ENCODE peak calls at places on chromosomes 13 and 19, in six cellular contexts. Z, E, N, G, O and U are unnamed samples.

GRCh38 chr13:30551194-30551593 is 66.5 kb upstream of the USPL1 start:
- DNase-seq in O (no peak), E (peak; percentile 52), Z (no peak), N (no peak), G (peak; percentile 11), U (no peak)

GRCh38 chr13:24865158-24865557 is 101.2 kb downstream of the RNF17 start:
- DNase-seq in O (no peak), G (no peak), E (no peak), Z (no peak), N (no peak), U (no peak)

GRCh38 chr19:13996928-13997636 is 9.0 kb downstream of the RFX1 start:
- DNase-seq in N (no peak), E (no peak), G (no peak), Z (no peak), O (no peak), U (no peak)

GRCh38 chr19:51027126-51027806 is 850 bp upstream of the KLK11 start:
- DNase-seq in E (no peak), O (no peak), Z (no peak), G (no peak), N (no peak), U (no peak)

GRCh38 chr13:44523176-44524017 is 52.7 kb downstream of the TSC22D1 start:
- DNase-seq in O (no peak), G (peak; percentile 3), N (no peak), Z (no peak), E (no peak), U (no peak)

GRCh38 chr13:74270018-74270417 is 135.8 kb upstream of the KLF12 start:
- DNase-seq in E (no peak), O (no peak), N (no peak), G (no peak), Z (no peak), U (no peak)

GRCh38 chr19:10006752-10007323 is 3.5 kb downstream of the COL5A3 start:
- DNase-seq in G (no peak), Z (no peak), O (no peak), E (no peak), N (no peak), U (no peak)

GRCh38 chr19:5078666-5079409 is 109.9 kb downstream of the KDM4B start:
- DNase-seq in O (no peak), N (no peak), Z (no peak), G (no peak), E (no peak), U (no peak)

GRCh38 chr13:97386832-97387486 is 47.0 kb upstream of the RAP2A start:
- DNase-seq in G (no peak), N (no peak), O (no peak), E (no peak), Z (no peak), U (no peak)

GRCh38 chr19:3760871-3761361 is 576 bp downstream of the APBA3 start:
- DNase-seq in Z (peak; percentile 9), G (no peak), N (no peak), O (no peak), E (no peak), U (no peak)

GRCh38 chr19:33904681-33905080 is 108.0 kb downstream of the KCTD15 start:
- DNase-seq in O (peak; percentile 48), E (peak; percentile 54), G (no peak), Z (peak; percentile 25), N (no peak), U (no peak)

GRCh38 chr19:10565028-10565566 is 713 bp downstream of the KRI1 start:
- DNase-seq in E (peak; percentile 81), N (no peak), G (no peak), O (peak; percentile 32), Z (peak; percentile 33), U (peak; percentile 61)

GRCh38 chr19:10551698-10552301 is 8.1 kb downstream of the ATG4D start:
- DNase-seq in Z (no peak), O (no peak), G (no peak), E (no peak), N (no peak), U (no peak)

GRCh38 chr13:63517376-63517775 is 2101.7 kb upstream of the PCDH20 start:
- DNase-seq in N (no peak), O (no peak), E (no peak), Z (no peak), G (peak; percentile 76), U (no peak)

DNA sequence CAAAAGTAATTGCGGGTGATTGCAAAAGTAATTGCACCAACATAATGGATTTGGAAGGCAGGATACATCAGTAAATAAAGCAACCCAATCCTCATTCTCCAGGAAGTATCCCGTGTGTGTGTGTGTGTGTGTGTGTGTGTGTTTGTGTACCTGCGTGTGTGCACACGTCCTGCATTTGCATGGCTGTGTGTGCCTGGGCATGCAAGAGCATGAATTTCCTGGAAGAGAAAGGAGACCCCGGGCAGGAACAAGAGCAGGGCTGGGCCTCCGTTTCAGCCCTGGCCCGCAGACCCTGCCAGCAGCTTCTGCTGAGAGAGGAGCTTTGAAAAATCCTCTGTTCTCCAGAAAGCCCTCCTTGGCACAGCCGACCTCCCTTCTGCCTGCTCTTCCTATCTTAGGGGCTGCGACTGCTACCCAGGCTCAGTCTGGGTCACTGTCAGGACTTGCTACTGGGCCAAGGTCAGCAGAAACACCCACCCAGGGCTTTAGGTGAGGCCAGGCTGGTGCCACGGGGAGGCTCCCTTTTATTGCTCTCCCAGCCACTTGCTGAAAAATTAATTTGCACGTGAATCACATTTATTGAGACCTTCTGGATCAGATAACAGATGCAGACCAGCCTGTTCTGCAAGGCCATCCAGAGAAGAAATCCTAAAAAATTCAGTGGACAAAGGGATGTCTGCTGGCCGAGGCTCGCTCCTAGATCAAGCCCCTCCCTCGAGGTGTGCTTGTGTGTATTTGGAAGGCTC is 258.3 kb downstream of the ZNF536 start:
- DNase-seq in O (no peak), G (no peak), E (no peak), Z (no peak), N (no peak), U (no peak)
- TF ChIP-seq CTCF in O (no peak), G (no peak), E (no peak), Z (no peak), N (no peak), U (no peak)

GRCh38 chr19:53910170-53910518 is 1.1 kb downstream of the CACNG7 start:
- DNase-seq in N (no peak), E (peak; percentile 86), G (no peak), Z (no peak), O (no peak), U (peak; percentile 74)

GRCh38 chr19:53909471-53910169 is 542 bp downstream of the CACNG7 start:
- DNase-seq in N (no peak), Z (no peak), G (no peak), O (no peak), E (peak; percentile 32), U (peak; percentile 48)

GRCh38 chr19:53915000-53915399 is 5.9 kb downstream of the CACNG7 start:
- DNase-seq in N (no peak), E (peak; percentile 20), G (no peak), O (no peak), Z (no peak), U (peak; percentile 44)

GRCh38 chr19:53916004-53916403 is 6.9 kb downstream of the CACNG7 start:
- DNase-seq in G (no peak), E (no peak), O (no peak), N (no peak), Z (no peak), U (no peak)

DNA sequence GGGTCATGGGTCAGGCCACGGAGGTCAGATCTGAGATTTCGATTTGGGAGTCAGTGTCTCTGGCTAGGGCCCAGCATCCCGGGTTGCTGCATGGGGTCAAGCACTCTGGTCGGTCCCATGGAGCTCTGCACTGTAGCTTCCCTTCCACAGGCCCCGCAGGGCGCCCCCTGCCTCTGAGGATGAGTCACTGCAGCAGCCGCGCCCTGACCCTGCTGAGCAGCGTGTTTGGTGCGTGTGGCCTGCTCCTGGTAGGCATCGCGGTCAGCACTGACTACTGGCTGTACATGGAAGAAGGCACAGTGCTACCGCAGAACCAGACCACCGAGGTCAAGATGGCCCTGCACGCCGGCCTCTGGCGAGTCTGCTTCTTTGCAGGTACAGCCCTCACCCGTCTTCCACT is 3.6 kb downstream of the CACNG7 start:
- DNase-seq in O (no peak), Z (no peak), N (no peak), G (no peak), E (peak; percentile 51), U (peak; percentile 55)
- TF ChIP-seq CTCF in O (no peak), Z (no peak), N (no peak), G (peak; percentile 4), E (peak; percentile 65), U (peak; percentile 67)

GRCh38 chr13:26719356-26719945 is 41.1 kb downstream of the GPR12 start:
- DNase-seq in E (no peak), G (peak; percentile 6), N (no peak), Z (no peak), O (no peak), U (no peak)
- TF ChIP-seq CTCF in E (peak; percentile 33), G (peak; percentile 31), N (no peak), Z (no peak), O (no peak), U (peak; percentile 25)

GRCh38 chr13:109715902-109716301 is 70.5 kb downstream of the IRS2 start:
- DNase-seq in Z (no peak), N (no peak), G (peak; percentile 80), E (peak; percentile 38), O (no peak), U (no peak)
- TF ChIP-seq CTCF in Z (no peak), N (no peak), G (no peak), E (no peak), O (no peak), U (no peak)

DNA sequence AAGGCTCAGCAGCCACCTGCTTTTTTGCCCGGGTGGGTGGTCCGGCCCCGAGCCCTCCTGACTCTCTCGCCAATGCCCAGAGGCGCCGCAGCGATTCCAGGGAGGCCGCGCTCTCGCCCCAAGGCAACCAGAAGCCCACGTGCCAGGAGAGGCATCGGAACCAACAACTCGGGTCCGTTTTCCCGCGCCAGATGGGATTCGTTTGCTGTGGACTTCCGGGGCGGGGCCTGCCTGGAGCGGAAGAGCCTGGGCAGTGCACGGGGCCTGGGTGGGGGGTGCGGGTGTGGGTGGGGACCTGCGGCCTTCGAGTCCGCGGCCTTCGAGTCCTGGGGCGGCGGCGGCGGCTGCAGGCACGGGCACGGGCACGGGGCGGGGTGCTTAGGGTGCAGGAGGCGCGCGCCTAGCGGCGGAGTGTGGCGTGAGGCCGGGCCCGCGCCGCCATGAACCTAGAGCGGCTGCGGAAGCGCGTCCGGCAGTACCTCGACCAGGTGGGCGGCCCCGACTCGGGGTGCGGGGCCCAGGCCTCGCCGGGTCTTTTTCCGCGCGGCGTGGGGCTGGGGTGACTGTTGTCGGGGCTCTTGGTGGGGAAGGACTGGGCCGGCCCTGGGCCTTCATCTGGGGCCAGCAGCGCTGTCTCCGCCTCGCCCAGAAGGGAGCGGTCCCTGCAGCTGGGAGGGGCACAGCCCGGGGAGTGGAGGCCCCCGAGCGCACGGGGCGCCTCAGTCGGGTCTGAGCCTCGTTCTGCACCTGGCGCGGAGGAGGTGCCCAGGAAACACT is at the start of gene CDC16:
- DNase-seq in E (peak; percentile 91), Z (peak; percentile 93), O (peak; percentile 85), N (peak; percentile 66), G (peak; percentile 91), U (peak; percentile 88)
- TF ChIP-seq CTCF in E (peak; percentile 45), Z (peak; percentile 20), O (no peak), N (no peak), G (no peak), U (peak; percentile 17)